ENCODE peak calls at places on chromosomes 3 and 15, in four cellular contexts. T, K, O and P are unnamed samples.

GRCh38 chr3:140505256-140505655 is 172.6 kb upstream of the TRIM42 start:
- DNase-seq in T (no peak), K (no peak), O (peak; percentile 33), P (no peak)

GRCh38 chr3:136021798-136022197 is 56.3 kb downstream of the PPP2R3A start:
- DNase-seq in T (no peak), K (no peak), O (no peak), P (no peak)

GRCh38 chr15:60582370-60583036 is 103.6 kb upstream of the ICE2 start:
- DNase-seq in T (peak; percentile 45), K (no peak), O (no peak), P (no peak)

GRCh38 chr3:139537325-139537724 is 2.2 kb downstream of the RBP1 start:
- DNase-seq in T (peak; percentile 49), K (no peak), O (no peak), P (no peak)

GRCh38 chr3:48248095-48248863 is 7.4 kb downstream of the ZNF589 start:
- DNase-seq in T (no peak), K (no peak), O (no peak), P (no peak)

GRCh38 chr15:101159096-101159935 is 92.5 kb downstream of the CHSY1 start:
- DNase-seq in T (no peak), K (no peak), O (no peak), P (no peak)

GRCh38 chr3:196645917-196646735 is 6.6 kb downstream of the NRROS start:
- DNase-seq in T (no peak), K (no peak), O (no peak), P (no peak)

GRCh38 chr3:13244695-13245449 is 171.6 kb upstream of the IQSEC1 start:
- DNase-seq in T (no peak), K (no peak), O (no peak), P (no peak)

GRCh38 chr3:80017369-80017768 is 249.6 kb upstream of the ROBO1 start:
- DNase-seq in T (no peak), K (no peak), O (no peak), P (no peak)

GRCh38 chr3:156216216-156216615 is 95.8 kb downstream of the KCNAB1 start:
- DNase-seq in T (no peak), K (no peak), O (no peak), P (no peak)

GRCh38 chr15:63013052-63013808 is 29.3 kb upstream of the TPM1 start:
- DNase-seq in T (no peak), K (no peak), O (no peak), P (peak; percentile 52)

GRCh38 chr15:63338170-63338569 is 43.5 kb downstream of the CA12 start:
- DNase-seq in T (no peak), K (no peak), O (no peak), P (no peak)

GRCh38 chr15:87681054-87681453 is 575.5 kb downstream of the NTRK3 start:
- DNase-seq in T (no peak), K (no peak), O (no peak), P (no peak)

GRCh38 chr15:87682527-87682926 is 574.0 kb downstream of the NTRK3 start:
- DNase-seq in T (no peak), K (no peak), O (no peak), P (no peak)

GRCh38 chr15:87680200-87680599 is 576.3 kb downstream of the NTRK3 start:
- DNase-seq in T (no peak), K (no peak), O (no peak), P (no peak)
- TF ChIP-seq YY1 in T (no peak), K (no peak), O (no peak), P (no peak)

GRCh38 chr3:43291546-43291945 is 5.2 kb downstream of the SNRK start:
- DNase-seq in T (no peak), K (no peak), O (no peak), P (no peak)
- H3K4me1 ChIP-seq in T (peaks cover 74% of the 10 kb centered on the region), K (no peaks in the 10 kb centered on the region), O (peaks cover 18% of the 10 kb centered on the region), P (peaks cover 3% of the 10 kb centered on the region)

GRCh38 chr3:128453521-128454309 is 13.0 kb downstream of the DNAJB8 start:
- DNase-seq in T (no peak), K (no peak), O (no peak), P (no peak)
- TF ChIP-seq SUZ12 in T (no peak), K (no peak), O (no peak), P (no peak)

GRCh38 chr3:146638718-146639117 is 33.6 kb upstream of the PLSCR5 start:
- DNase-seq in T (no peak), K (no peak), O (no peak), P (no peak)

GRCh38 chr3:146640361-146640760 is 35.2 kb upstream of the PLSCR5 start:
- DNase-seq in T (no peak), K (no peak), O (no peak), P (no peak)

GRCh38 chr3:146636881-146637280 is 31.7 kb upstream of the PLSCR5 start:
- DNase-seq in T (no peak), K (no peak), O (no peak), P (no peak)

GRCh38 chr3:146637871-146638270 is 32.7 kb upstream of the PLSCR5 start:
- DNase-seq in T (peak; percentile 91), K (no peak), O (no peak), P (no peak)

DNA sequence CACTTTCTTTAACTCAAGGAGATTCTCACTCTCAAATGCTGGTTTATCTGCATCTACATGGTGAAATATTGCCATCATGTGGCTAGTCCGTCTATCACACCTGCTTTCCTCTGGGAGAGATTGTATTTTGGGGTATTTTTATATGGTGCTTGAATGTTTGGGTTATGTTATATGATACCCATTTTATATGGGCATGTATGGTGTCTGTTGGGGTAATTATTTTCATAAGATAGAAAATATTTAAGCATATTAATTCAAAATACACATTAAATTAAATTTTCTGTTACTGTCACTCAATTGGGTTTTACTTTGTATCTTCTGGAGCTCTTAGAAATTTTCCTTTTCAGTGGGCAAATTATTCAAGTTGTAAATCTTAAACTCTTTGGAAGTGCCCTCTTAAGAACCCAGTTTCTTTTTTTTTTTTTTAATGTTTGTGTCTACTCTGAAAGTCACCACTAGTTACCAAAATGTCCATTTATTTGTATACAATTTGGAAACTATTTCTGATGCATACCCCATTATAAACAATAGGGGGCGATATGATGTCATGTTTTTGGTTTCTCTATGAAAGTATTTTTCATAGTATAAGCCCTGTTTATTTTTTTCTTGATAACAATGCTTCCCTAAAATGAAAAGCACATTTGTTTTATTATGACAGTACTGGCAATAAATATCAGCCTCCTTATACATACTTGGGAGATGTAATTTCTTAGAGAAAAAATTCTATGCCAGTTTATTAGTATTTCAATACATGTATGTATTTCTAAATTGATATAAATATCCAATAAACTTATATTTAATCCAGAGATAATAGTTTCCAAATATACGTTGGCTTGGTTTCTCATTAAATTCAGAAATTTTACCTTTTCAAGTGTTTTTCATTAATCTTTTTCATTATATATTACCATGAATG is 36.1 kb upstream of the PLSCR5 start:
- DNase-seq in T (peak; percentile 56), K (no peak), O (no peak), P (peak; percentile 38)
- TF ChIP-seq YY1 in T (no peak), K (no peak), O (no peak), P (no peak)

GRCh38 chr15:40771242-40771641 is 1.5 kb downstream of the C15orf62 start:
- DNase-seq in T (no peak), K (no peak), O (no peak), P (no peak)
- H3K4me1 ChIP-seq in T (peaks cover under 1% of the 10 kb centered on the region), K (peaks cover 8% of the 10 kb centered on the region), O (peaks cover 26% of the 10 kb centered on the region), P (peaks cover 11% of the 10 kb centered on the region)

DNA sequence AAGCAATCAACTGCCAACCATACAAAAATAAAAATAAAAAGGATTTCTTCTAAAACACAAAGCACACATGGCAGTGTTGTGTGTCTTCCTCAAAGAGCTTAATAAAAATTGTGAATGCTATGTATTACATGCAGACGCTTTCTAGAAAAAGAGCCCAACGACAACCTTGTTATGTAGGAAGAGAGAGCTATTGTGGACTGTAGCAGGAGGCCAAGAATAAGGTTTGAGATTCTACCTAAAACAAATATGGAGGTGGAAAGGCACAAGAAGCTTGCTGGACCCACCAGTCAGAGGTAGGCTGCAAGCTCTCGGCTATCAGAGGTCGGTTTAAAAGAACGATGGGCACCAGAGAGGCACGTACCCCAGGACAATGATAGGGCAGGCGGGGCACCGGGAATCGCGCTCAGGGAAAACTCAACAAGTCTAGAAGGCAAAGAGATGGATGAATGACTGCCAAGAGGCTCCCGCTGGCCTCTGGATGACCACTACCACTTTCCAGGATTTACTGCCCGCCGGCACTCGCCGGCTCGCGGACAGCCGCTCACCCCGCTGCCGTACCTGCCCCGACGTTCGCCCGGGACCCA is 1.1 kb downstream of the HDGFL3 start:
- DNase-seq in T (no peak), K (no peak), O (no peak), P (peak; percentile 5)
- TF ChIP-seq SUZ12 in T (no peak), K (no peak), O (no peak), P (no peak)